ENCODE peak calls at places on chromosome 1, in ten cellular contexts. E is gastrocnemius medialis, U is body of pancreas, L is GM13977, F is fibroblast of pulmonary artery, G is foreskin fibroblast, N is SK-N-SH, Z is left ventricle myocardium inferior, P is K562, R is fibroblast of lung. D is an unnamed sample.

GRCh38 chr1:67612690-67613322 is 72.2 kb upstream of the GADD45A start:
- DNase-seq in G (peak; percentile 43), N (no peak), P (no peak), L (no peak), F (no peak), R (no peak), U (no peak), Z (peak; percentile 21), E (no peak), D (no peak)

GRCh38 chr1:180860535-180860934 is 52.2 kb upstream of the KIAA1614 start:
- DNase-seq in Z (no peak), G (no peak), R (no peak), P (no peak), U (no peak), N (no peak), L (no peak), F (no peak), E (no peak), D (no peak)

GRCh38 chr1:65820983-65821382 is 28.3 kb downstream of the PDE4B start:
- DNase-seq in P (no peak), R (peak; percentile 97), L (no peak), Z (no peak), U (no peak), N (no peak), G (peak; percentile 93), F (peak; percentile 79), E (no peak), D (no peak)

GRCh38 chr1:244556263-244556662 is 95.2 kb downstream of the CATSPERE start:
- DNase-seq in G (no peak), Z (no peak), F (no peak), N (no peak), R (no peak), L (no peak), P (no peak), U (no peak), E (no peak), D (no peak)

GRCh38 chr1:94926365-94926914 is 470 bp downstream of the CNN3 start:
- DNase-seq in E (no peak), N (peak; percentile 85), Z (peak; percentile 64), F (peak; percentile 64), L (peak; percentile 67), G (peak; percentile 85), U (peak; percentile 65), R (peak; percentile 61), P (no peak), D (peak; percentile 64)

GRCh38 chr1:219505886-219506285 is 107.0 kb downstream of the ZC3H11B start:
- DNase-seq in U (no peak), E (no peak), L (no peak), G (no peak), Z (no peak), R (no peak), N (no peak), F (no peak), P (no peak), D (no peak)

GRCh38 chr1:7084232-7084894 is 299.1 kb downstream of the CAMTA1 start:
- DNase-seq in P (no peak), G (no peak), U (no peak), Z (no peak), E (no peak), L (no peak), N (no peak), R (no peak), F (no peak), D (no peak)

GRCh38 chr1:108829498-108829916 is 27.4 kb downstream of the AKNAD1 start:
- DNase-seq in N (no peak), Z (no peak), U (no peak), P (no peak), G (peak; percentile 81), L (no peak), E (no peak), F (no peak), R (peak; percentile 71), D (no peak)

GRCh38 chr1:228882785-228883450 is 147.6 kb downstream of the RHOU start:
- DNase-seq in G (no peak), Z (no peak), N (no peak), E (no peak), P (no peak), U (no peak), F (no peak), L (no peak), R (no peak), D (no peak)

GRCh38 chr1:228883535-228883934 is 148.3 kb downstream of the RHOU start:
- DNase-seq in Z (no peak), U (no peak), N (no peak), F (no peak), P (no peak), E (no peak), G (no peak), L (no peak), R (no peak), D (no peak)

GRCh38 chr1:228884615-228885566 is 149.6 kb downstream of the RHOU start:
- DNase-seq in P (no peak), E (no peak), L (no peak), F (peak; percentile 12), U (no peak), G (no peak), Z (no peak), R (no peak), N (no peak), D (no peak)

GRCh38 chr1:228884196-228884595 is 148.9 kb downstream of the RHOU start:
- DNase-seq in F (no peak), N (no peak), Z (no peak), U (no peak), E (no peak), P (no peak), L (no peak), G (no peak), R (no peak), D (no peak)

DNA sequence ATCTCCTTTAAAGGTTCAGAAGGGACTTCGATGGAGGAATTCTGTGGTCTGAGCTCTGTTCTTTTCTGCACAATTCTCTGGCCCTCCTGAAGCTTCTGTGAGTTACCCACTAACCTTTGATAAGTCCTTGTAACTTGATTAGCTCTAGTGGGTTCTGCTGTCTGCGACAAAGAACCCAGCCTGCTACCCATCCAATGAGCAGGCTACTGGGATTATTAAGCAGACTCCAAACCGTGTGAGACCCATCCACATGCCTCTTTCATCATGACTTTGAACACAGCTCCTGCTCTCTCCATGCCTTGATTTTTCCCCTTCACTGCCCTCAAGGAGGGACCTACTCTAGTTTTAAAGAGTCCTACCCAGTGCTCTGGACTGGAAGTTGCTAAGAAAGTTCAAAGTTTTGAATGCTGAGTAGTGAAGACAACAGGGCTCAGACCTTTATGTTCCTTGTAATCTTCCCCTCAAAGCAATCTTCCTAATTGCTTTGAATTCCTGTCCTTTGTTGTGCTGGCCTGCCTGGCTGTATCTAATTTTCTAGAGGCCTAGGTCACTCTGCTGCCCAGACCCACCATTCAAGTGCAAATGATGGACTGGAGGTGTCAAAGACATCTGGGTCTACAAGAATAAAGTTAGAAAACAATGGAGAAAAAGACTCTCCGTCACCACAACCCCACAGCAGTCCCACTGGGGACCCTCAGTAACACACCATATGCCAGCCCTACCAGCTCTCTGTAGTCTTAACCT is 146.9 kb downstream of the RHOU start:
- DNase-seq in P (no peak), R (no peak), F (no peak), N (no peak), L (no peak), Z (no peak), G (no peak), U (no peak), E (no peak), D (no peak)
- TF ChIP-seq CTCF in P (no peak), R (no peak), F (no peak), N (no peak), L (no peak), Z (no peak), G (no peak), U (no peak), E (no peak), D (no peak)

GRCh38 chr1:197638316-197638715 is 137.0 kb downstream of the DENND1B start:
- DNase-seq in Z (no peak), U (no peak), L (no peak), R (no peak), G (no peak), E (no peak), P (no peak), N (no peak), F (no peak), D (no peak)

GRCh38 chr1:197632651-197633050 is 142.6 kb downstream of the DENND1B start:
- DNase-seq in P (no peak), R (no peak), E (no peak), N (no peak), Z (no peak), G (no peak), F (no peak), L (no peak), U (no peak), D (no peak)

GRCh38 chr1:197633447-197634039 is 141.7 kb downstream of the DENND1B start:
- DNase-seq in G (no peak), P (no peak), R (no peak), L (no peak), Z (no peak), N (no peak), U (no peak), F (no peak), E (no peak), D (no peak)

GRCh38 chr1:197632000-197632399 is 143.3 kb downstream of the DENND1B start:
- DNase-seq in E (no peak), L (no peak), N (no peak), U (no peak), G (no peak), F (no peak), P (no peak), Z (no peak), R (no peak), D (no peak)

GRCh38 chr1:197637406-197637805 is 137.9 kb downstream of the DENND1B start:
- DNase-seq in U (no peak), L (no peak), E (no peak), R (no peak), G (no peak), N (no peak), Z (no peak), F (no peak), P (no peak), D (no peak)
- TF ChIP-seq CTCF in U (no peak), L (no peak), E (no peak), R (no peak), G (no peak), N (no peak), Z (no peak), F (no peak), P (no peak), D (no peak)

GRCh38 chr1:31181515-31182343 is 58.0 kb downstream of the NKAIN1 start:
- DNase-seq in P (peak; percentile 82), R (peak; percentile 37), E (peak; percentile 35), U (peak; percentile 68), F (peak; percentile 51), N (peak; percentile 88), G (peak; percentile 67), L (peak; percentile 75), Z (peak; percentile 59), D (peak; percentile 79)
- TF ChIP-seq CTCF in P (peak; percentile 96), R (peak; percentile 49), E (peak; percentile 69), U (peak; percentile 71), F (peak; percentile 43), N (peak; percentile 57), G (peak; percentile 67), L (peak; percentile 89), Z (peak; percentile 80), D (peak; percentile 77)

DNA sequence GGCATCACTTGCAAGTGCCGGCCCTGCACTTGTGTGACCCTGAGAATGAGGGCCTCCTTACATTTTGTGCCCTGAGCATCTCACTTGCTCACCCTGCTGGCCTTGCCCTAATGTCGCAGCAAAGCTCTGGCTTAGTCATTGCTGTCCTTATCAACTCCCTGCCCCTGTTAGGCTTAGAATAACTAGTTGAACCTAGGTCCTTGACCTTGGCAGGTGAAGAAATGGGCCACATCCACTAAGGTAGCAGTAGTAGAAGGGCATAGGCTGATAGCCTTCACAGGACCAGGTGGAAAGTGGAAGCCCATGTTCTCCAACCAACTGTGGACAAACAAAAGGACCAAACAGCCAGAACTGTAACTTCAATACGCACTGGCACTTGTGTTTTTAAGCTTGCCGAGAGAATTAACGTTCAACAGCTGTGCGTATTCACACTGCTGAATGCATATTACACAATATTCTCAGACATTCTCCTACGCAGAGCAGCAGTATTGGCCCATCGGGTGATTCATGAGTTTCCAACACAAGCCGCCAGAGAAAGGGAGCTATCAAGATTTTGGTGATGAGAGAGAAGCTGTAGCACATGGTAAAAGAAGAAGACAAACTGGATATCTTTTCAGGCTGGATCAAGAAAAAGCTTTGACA is 27.7 kb upstream of the PTGFRN start:
- DNase-seq in F (peak; percentile 99), Z (peak; percentile 28), P (peak; percentile 79), G (peak; percentile 91), R (peak; percentile 83), U (peak; percentile 74), N (no peak), L (peak; percentile 59), E (peak; percentile 59), D (peak; percentile 59)
- TF ChIP-seq CTCF in F (peak; percentile 49), Z (peak; percentile 30), P (peak; percentile 86), G (peak; percentile 22), R (peak; percentile 18), U (peak; percentile 13), N (peak; percentile 22), L (peak; percentile 60), E (no peak), D (no peak)

D was measured in GM13976.